ENCODE peak calls at places on chromosomes 6 and 20, in five cellular contexts. X is activated T-helper 9 cell treated with anti-CD3 and anti-CD28 coated beads, Interleukin-2, amount 50 U/mL, for 16 hours; O is posterior vena cava; A is AG09309; V is left ventricle myocardium superior. W is an unnamed sample.

GRCh38 chr6:32177182-32177787 is 920 bp upstream of the RNF5 start:
- DNase-seq in X (no peak), O (no peak), A (no peak), V (no peak), W (no peak)

GRCh38 chr6:6315660-6316059 is 4.8 kb downstream of the F13A1 start:
- DNase-seq in X (no peak), O (no peak), A (no peak), V (peak; percentile 43), W (peak; percentile 6)

GRCh38 chr6:11103065-11103464 is 8.5 kb downstream of the ERVFRD-1 start:
- DNase-seq in X (no peak), O (no peak), A (no peak), V (no peak), W (no peak)

GRCh38 chr6:127893541-127893940 is 7.3 kb downstream of the THEMIS start:
- DNase-seq in X (no peak), O (no peak), A (no peak), V (no peak), W (no peak)

GRCh38 chr6:12483712-12484111 is 193.6 kb downstream of the EDN1 start:
- DNase-seq in X (no peak), O (no peak), A (no peak), V (no peak), W (peak; percentile 61)

GRCh38 chr6:24330137-24330732 is 27.6 kb downstream of the DCDC2 start:
- DNase-seq in X (no peak), O (no peak), A (no peak), V (no peak), W (no peak)

GRCh38 chr6:168884646-168885086 is 369.0 kb downstream of the THBS2 start:
- DNase-seq in X (peak; percentile 67), O (peak; percentile 93), A (no peak), V (peak; percentile 88), W (no peak)

GRCh38 chr6:157667211-157668033 is 155.6 kb upstream of the SNX9 start:
- DNase-seq in X (peak; percentile 23), O (no peak), A (peak; percentile 89), V (no peak), W (peak; percentile 59)

GRCh38 chr6:28943557-28944411 is 20.0 kb upstream of the TRIM27 start:
- DNase-seq in X (peak; percentile 49), O (peak; percentile 93), A (no peak), V (peak; percentile 79), W (no peak)

GRCh38 chr20:48763183-48764030 is 64.4 kb downstream of the PREX1 start:
- DNase-seq in X (no peak), O (peak; percentile 61), A (no peak), V (peak; percentile 53), W (no peak)

GRCh38 chr20:11799131-11799800 is 118.4 kb upstream of the BTBD3 start:
- DNase-seq in X (no peak), O (no peak), A (no peak), V (no peak), W (no peak)

GRCh38 chr6:36024154-36024760 is at the start of gene SLC26A8:
- DNase-seq in X (no peak), O (no peak), A (no peak), V (no peak), W (no peak)

GRCh38 chr20:50449789-50450492 is 60.2 kb upstream of the PTPN1 start:
- DNase-seq in X (no peak), O (peak; percentile 32), A (no peak), V (no peak), W (no peak)

GRCh38 chr6:149766156-149766768 is 16.7 kb downstream of the PCMT1 start:
- DNase-seq in X (no peak), O (no peak), A (peak; percentile 78), V (no peak), W (no peak)